ENCODE peak calls at places on chromosomes 7 and 10, in seven cellular contexts. K is MM.1S, N is neural progenitor cell, Z is GM13977, X is stomach, G is kidney, Y is colonic mucosa. A is an unnamed sample.

GRCh38 chr7:91025906-91026390 is 238.3 kb upstream of the FZD1 start:
- DNase-seq in K (no peak), N (peak; percentile 57), Z (no peak), X (no peak), G (no peak), Y (no peak), A (no peak)

GRCh38 chr10:132693676-132694075 is 92.3 kb downstream of the NKX6-2 start:
- DNase-seq in K (no peak), N (no peak), Z (no peak), X (no peak), G (no peak), Y (no peak), A (no peak)

GRCh38 chr7:96377399-96377798 is 55.5 kb upstream of the SLC25A13 start:
- DNase-seq in K (no peak), N (no peak), Z (no peak), X (no peak), G (no peak), Y (no peak), A (no peak)

GRCh38 chr10:14859775-14860174 is 18.9 kb upstream of the SUV39H2 start:
- DNase-seq in K (no peak), N (no peak), Z (no peak), X (no peak), G (no peak), Y (no peak), A (no peak)

GRCh38 chr10:125023269-125023668 is 81.3 kb downstream of the ZRANB1 start:
- DNase-seq in K (no peak), N (no peak), Z (no peak), X (peak; percentile 54), G (peak; percentile 79), Y (no peak), A (no peak)

GRCh38 chr10:49361178-49361554 is 34.7 kb downstream of the DRGX start:
- DNase-seq in K (no peak), N (no peak), Z (no peak), X (no peak), G (no peak), Y (no peak), A (no peak)

GRCh38 chr10:116925061-116925460 is 75.8 kb downstream of the ENO4 start:
- DNase-seq in K (no peak), N (no peak), Z (no peak), X (no peak), G (no peak), Y (no peak), A (no peak)

GRCh38 chr7:55246181-55246580 is 119.0 kb upstream of the LANCL2 start:
- DNase-seq in K (no peak), N (no peak), Z (no peak), X (no peak), G (no peak), Y (peak; percentile 2), A (no peak)

GRCh38 chr7:37031571-37032257 is 307.4 kb upstream of the AOAH start:
- DNase-seq in K (no peak), N (peak; percentile 54), Z (no peak), X (peak; percentile 66), G (peak; percentile 80), Y (peak; percentile 75), A (no peak)

GRCh38 chr10:118901409-118901808 is 128.1 kb upstream of the NANOS1 start:
- DNase-seq in K (no peak), N (peak; percentile 20), Z (no peak), X (no peak), G (no peak), Y (no peak), A (no peak)

GRCh38 chr10:1241973-1242935 is 186.1 kb downstream of the WDR37 start:
- DNase-seq in K (no peak), N (no peak), Z (no peak), X (no peak), G (no peak), Y (no peak), A (peak; percentile 44)

DNA sequence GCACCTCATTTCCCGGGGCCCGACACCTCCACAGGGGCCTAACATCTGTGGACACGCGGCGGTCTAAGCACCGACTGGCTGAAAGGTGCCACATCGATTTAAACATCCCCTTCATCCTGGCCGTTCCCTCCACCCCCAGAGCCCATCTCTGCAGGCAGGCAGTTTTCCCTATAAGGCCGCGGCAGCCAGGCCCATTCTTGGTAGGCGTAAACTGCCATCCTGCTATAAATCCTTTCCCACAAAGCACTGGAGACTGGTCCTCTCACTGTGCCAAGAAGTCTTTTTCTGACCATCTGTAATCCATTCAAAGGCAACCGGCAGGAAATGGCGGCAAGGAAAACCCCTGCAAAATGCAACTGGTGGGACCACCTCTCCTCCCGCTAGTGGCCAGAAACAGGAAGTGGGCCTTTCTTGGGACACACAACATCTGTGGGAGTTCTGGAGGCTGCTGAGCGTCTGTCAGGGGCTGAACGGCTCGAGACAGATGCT is 22.4 kb downstream of the ATXN7L1 start:
- DNase-seq in K (no peak), N (peak; percentile 45), Z (no peak), X (no peak), G (no peak), Y (no peak), A (no peak)
- TF ChIP-seq CTCF in K (no peak), N (peak; percentile 22), Z (no peak), X (no peak), G (no peak), Y (no peak), A (no peak)

DNA sequence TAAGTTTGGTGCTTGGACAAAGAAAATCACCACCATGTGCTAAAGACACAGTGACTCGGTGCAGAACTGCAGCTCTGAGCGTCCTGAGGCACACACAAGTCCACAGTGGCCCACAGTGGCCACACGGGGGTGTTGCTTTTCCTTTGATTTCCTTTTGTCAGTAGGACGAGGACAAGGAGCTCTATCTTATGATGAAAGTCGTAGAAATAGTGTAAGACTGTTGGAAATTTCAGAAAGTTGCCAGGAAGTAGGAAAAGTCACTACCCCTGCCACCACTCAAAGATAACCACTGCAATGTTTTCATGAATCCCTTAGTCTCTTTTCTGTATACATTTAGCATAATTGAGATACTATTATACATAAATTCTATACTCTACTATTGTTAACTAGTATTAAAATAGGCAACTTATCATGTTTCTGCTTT is 146.0 kb downstream of the TNS3 start:
- DNase-seq in K (no peak), N (peak; percentile 76), Z (no peak), X (peak; percentile 70), G (no peak), Y (peak; percentile 76), A (peak; percentile 81)
- TF ChIP-seq CTCF in K (peak; percentile 16), N (peak; percentile 74), Z (peak; percentile 38), X (peak; percentile 69), G (peak; percentile 79), Y (peak; percentile 70), A (peak; percentile 80)

DNA sequence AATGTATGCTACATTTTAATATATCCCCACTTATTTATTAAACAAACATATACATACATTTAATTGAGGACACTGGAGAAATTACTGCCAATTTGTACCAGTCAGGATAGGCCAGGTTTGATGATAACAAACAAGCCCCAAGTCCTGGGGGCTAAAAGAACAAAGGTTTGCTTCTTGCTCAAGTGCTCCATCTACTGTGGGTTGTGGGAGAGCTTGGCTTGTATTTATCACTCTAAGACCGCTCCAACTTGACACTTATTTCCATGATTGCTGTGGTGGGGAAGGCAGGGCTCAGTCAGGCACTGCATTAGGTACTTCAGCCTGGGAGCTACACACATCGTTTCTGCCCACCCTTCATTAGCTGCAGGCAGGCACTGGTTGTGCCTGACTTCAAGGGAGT is 136.6 kb upstream of the ZNF32 start:
- DNase-seq in K (peak; percentile 27), N (no peak), Z (no peak), X (no peak), G (no peak), Y (no peak), A (no peak)
- TF ChIP-seq CTCF in K (peak; percentile 20), N (peak; percentile 9), Z (peak; percentile 18), X (no peak), G (no peak), Y (no peak), A (no peak)

GRCh38 chr10:78605800-78606350 is 462.9 kb upstream of the ZMIZ1 start:
- DNase-seq in K (no peak), N (no peak), Z (no peak), X (no peak), G (no peak), Y (no peak), A (no peak)
- TF ChIP-seq CTCF in K (no peak), N (no peak), Z (no peak), X (no peak), G (no peak), Y (peak; percentile 12), A (no peak)

GRCh38 chr10:86757110-86757790 is 831 bp downstream of the BMPR1A start:
- DNase-seq in K (no peak), N (peak; percentile 61), Z (no peak), X (peak; percentile 31), G (peak; percentile 81), Y (peak; percentile 49), A (peak; percentile 63)
- TF ChIP-seq CTCF in K (no peak), N (peak; percentile 26), Z (no peak), X (no peak), G (no peak), Y (no peak), A (peak; percentile 42)

DNA sequence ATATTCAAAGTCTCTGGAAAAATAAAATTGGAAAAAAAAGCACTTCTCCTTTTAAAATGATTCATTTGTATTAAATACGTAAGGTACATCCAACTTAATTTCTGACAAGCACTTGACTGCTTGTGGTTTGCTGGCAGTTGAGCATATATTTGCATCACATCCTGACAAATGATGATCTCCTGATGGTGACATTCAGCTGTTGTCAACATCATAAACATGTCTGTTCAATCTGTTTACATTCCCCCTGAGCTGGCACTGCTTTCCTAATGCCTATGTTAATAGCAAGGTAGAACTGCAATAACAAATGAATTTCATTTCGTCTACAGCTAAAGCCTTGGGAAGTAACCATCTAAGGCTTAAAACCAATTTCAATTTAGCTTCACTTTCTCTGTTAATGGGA is 24.4 kb downstream of the TSPAN12 start:
- DNase-seq in K (no peak), N (no peak), Z (no peak), X (no peak), G (no peak), Y (no peak), A (no peak)
- TF ChIP-seq CTCF in K (no peak), N (no peak), Z (no peak), X (no peak), G (no peak), Y (no peak), A (no peak)

DNA sequence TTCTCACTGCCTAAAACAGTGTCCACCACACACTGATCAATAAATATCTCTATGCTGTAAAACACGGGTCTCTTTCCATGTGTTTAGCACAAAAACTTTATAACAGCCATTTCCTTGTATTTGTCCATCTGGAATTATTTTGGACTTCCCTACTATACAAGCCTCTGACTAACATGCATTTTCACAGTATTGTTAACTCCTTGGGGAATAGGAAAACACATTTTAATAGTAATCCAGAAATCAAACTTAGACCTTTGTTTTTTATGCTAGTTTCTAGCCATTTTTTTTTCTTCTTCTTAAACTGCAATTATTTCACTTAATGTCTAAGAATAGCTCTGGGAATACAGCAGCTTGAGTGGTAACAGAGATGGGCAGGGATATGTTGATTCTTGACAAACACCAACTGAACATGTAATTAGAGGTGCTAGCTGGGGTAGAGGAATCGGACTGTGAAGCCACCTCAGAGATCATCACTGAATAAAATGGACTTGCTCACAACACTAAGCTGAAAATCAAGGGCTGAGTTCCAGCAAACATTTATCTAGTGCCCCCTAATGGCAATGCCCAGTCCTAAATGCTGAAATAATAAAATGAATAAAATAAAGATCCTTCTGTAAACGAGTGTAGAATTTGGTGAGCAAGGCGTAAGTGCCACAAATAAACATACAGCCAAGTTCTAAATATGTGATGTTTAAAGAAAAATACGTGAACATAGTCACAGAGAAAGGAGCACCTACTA is 593.1 kb downstream of the SORCS1 start:
- DNase-seq in K (no peak), N (peak; percentile 57), Z (peak; percentile 18), X (no peak), G (no peak), Y (no peak), A (no peak)
- TF ChIP-seq CTCF in K (peak; percentile 26), N (peak; percentile 78), Z (peak; percentile 39), X (no peak), G (peak; percentile 39), Y (no peak), A (no peak)